ENCODE peak calls at places on chromosomes 5 and 9, in six cellular contexts. One of them, this sample, is unnamed.
A peak's percentile ranks its signal among the peaks of the same experiment; 100 is the strongest.

GRCh38 chr5:143182901-143183820 is 220.3 kb downstream of the NR3C1 start:
- DNase-seq in LHCN-M2: peak; percentile 96
- DNase-seq in HFFc6: no peak
- DNase-seq in fibroblast of lung: no peak
- DNase-seq in effector CD8-positive, alpha-beta T cell: no peak
- DNase-seq in T-helper 2 cell: peak; percentile 82
- DNase-seq in this sample: no peak

GRCh38 chr5:78519198-78519941 is 129.2 kb downstream of the LHFPL2 start:
- DNase-seq in fibroblast of lung: no peak
- DNase-seq in LHCN-M2: no peak
- DNase-seq in effector CD8-positive, alpha-beta T cell: no peak
- DNase-seq in HFFc6: no peak
- DNase-seq in T-helper 2 cell: no peak
- DNase-seq in this sample: no peak

GRCh38 chr5:16903480-16904300 is 32.4 kb downstream of the MYO10 start:
- DNase-seq in HFFc6: no peak
- DNase-seq in effector CD8-positive, alpha-beta T cell: no peak
- DNase-seq in fibroblast of lung: no peak
- DNase-seq in T-helper 2 cell: no peak
- DNase-seq in LHCN-M2: no peak
- DNase-seq in this sample: no peak

GRCh38 chr5:154762261-154762660 is 7.1 kb downstream of the LARP1 start:
- DNase-seq in fibroblast of lung: no peak
- DNase-seq in LHCN-M2: no peak
- DNase-seq in HFFc6: no peak
- DNase-seq in T-helper 2 cell: no peak
- DNase-seq in effector CD8-positive, alpha-beta T cell: no peak
- DNase-seq in this sample: no peak

GRCh38 chr5:143355710-143356109 is 47.8 kb downstream of the NR3C1 start:
- DNase-seq in T-helper 2 cell: peak; percentile 72
- DNase-seq in fibroblast of lung: peak; percentile 93
- DNase-seq in effector CD8-positive, alpha-beta T cell: peak; percentile 34
- DNase-seq in HFFc6: peak; percentile 89
- DNase-seq in LHCN-M2: peak; percentile 92
- DNase-seq in this sample: peak; percentile 82

GRCh38 chr5:82356808-82357671 is 78.9 kb upstream of the RPS23 start:
- DNase-seq in effector CD8-positive, alpha-beta T cell: peak; percentile 50
- DNase-seq in T-helper 2 cell: peak; percentile 83
- DNase-seq in fibroblast of lung: peak; percentile 92
- DNase-seq in HFFc6: peak; percentile 80
- DNase-seq in LHCN-M2: no peak
- DNase-seq in this sample: peak; percentile 89

GRCh38 chr5:130529716-130530485 is 625.6 kb downstream of the CHSY3 start:
- DNase-seq in effector CD8-positive, alpha-beta T cell: no peak
- DNase-seq in HFFc6: no peak
- DNase-seq in T-helper 2 cell: no peak
- DNase-seq in LHCN-M2: no peak
- DNase-seq in fibroblast of lung: no peak
- DNase-seq in this sample: no peak

GRCh38 chr9:133349965-133350624 is 2.1 kb downstream of the RPL7A start:
- DNase-seq in HFFc6: no peak
- DNase-seq in effector CD8-positive, alpha-beta T cell: no peak
- DNase-seq in fibroblast of lung: no peak
- DNase-seq in T-helper 2 cell: no peak
- DNase-seq in LHCN-M2: no peak
- DNase-seq in this sample: no peak

GRCh38 chr5:93044860-93045666 is 536.0 kb downstream of the NR2F1-AS1 start:
- DNase-seq in LHCN-M2: no peak
- DNase-seq in T-helper 2 cell: no peak
- DNase-seq in effector CD8-positive, alpha-beta T cell: no peak
- DNase-seq in HFFc6: no peak
- DNase-seq in fibroblast of lung: no peak
- DNase-seq in this sample: no peak

GRCh38 chr5:170315154-170315553 is 17.6 kb upstream of the LCP2 start:
- DNase-seq in HFFc6: no peak
- DNase-seq in LHCN-M2: no peak
- DNase-seq in T-helper 2 cell: no peak
- DNase-seq in fibroblast of lung: no peak
- DNase-seq in effector CD8-positive, alpha-beta T cell: no peak
- DNase-seq in this sample: peak; percentile 94

GRCh38 chr9:113523421-113524141 is 60.1 kb downstream of the RGS3 start:
- DNase-seq in HFFc6: no peak
- DNase-seq in LHCN-M2: peak; percentile 71
- DNase-seq in fibroblast of lung: no peak
- DNase-seq in effector CD8-positive, alpha-beta T cell: peak; percentile 27
- DNase-seq in T-helper 2 cell: peak; percentile 52
- DNase-seq in this sample: no peak

GRCh38 chr5:102277059-102277621 is 18.9 kb downstream of the SLCO4C1 start:
- DNase-seq in T-helper 2 cell: no peak
- DNase-seq in HFFc6: no peak
- DNase-seq in effector CD8-positive, alpha-beta T cell: no peak
- DNase-seq in fibroblast of lung: no peak
- DNase-seq in LHCN-M2: no peak
- DNase-seq in this sample: no peak

GRCh38 chr9:38482918-38483592 is 58.8 kb upstream of the IGFBPL1 start:
- DNase-seq in LHCN-M2: no peak
- DNase-seq in T-helper 2 cell: peak; percentile 42
- DNase-seq in HFFc6: no peak
- DNase-seq in effector CD8-positive, alpha-beta T cell: no peak
- DNase-seq in fibroblast of lung: no peak
- DNase-seq in this sample: no peak

GRCh38 chr5:154393850-154394249 is 51.9 kb upstream of the SAP30L start:
- DNase-seq in effector CD8-positive, alpha-beta T cell: no peak
- DNase-seq in T-helper 2 cell: no peak
- DNase-seq in LHCN-M2: no peak
- DNase-seq in fibroblast of lung: no peak
- DNase-seq in HFFc6: no peak
- DNase-seq in this sample: no peak

GRCh38 chr9:27338527-27338903 is 41.6 kb upstream of the EQTN start:
- DNase-seq in LHCN-M2: no peak
- DNase-seq in effector CD8-positive, alpha-beta T cell: no peak
- DNase-seq in HFFc6: no peak
- DNase-seq in T-helper 2 cell: no peak
- DNase-seq in fibroblast of lung: no peak
- DNase-seq in this sample: no peak

GRCh38 chr5:164214698-164215097 is 709.3 kb downstream of the MAT2B start:
- DNase-seq in HFFc6: no peak
- DNase-seq in fibroblast of lung: peak; percentile 13
- DNase-seq in effector CD8-positive, alpha-beta T cell: no peak
- DNase-seq in LHCN-M2: no peak
- DNase-seq in T-helper 2 cell: no peak
- DNase-seq in this sample: no peak

GRCh38 chr5:19855929-19856328 is 132.1 kb downstream of the CDH18 start:
- DNase-seq in LHCN-M2: peak; percentile 25
- DNase-seq in HFFc6: peak; percentile 52
- DNase-seq in effector CD8-positive, alpha-beta T cell: no peak
- DNase-seq in T-helper 2 cell: no peak
- DNase-seq in fibroblast of lung: peak; percentile 21
- DNase-seq in this sample: no peak

GRCh38 chr5:154485092-154485491 is 7.1 kb upstream of the HAND1 start:
- DNase-seq in effector CD8-positive, alpha-beta T cell: no peak
- DNase-seq in LHCN-M2: no peak
- DNase-seq in T-helper 2 cell: no peak
- DNase-seq in HFFc6: no peak
- DNase-seq in fibroblast of lung: no peak
- DNase-seq in this sample: no peak

GRCh38 chr9:16964228-16964627 is 93.8 kb upstream of the BNC2 start:
- DNase-seq in fibroblast of lung: peak; percentile 100
- DNase-seq in effector CD8-positive, alpha-beta T cell: no peak
- DNase-seq in LHCN-M2: peak; percentile 98
- DNase-seq in HFFc6: peak; percentile 100
- DNase-seq in T-helper 2 cell: no peak
- DNase-seq in this sample: no peak

GRCh38 chr5:27472000-27472763 is 433.8 kb upstream of the CDH9 start:
- DNase-seq in effector CD8-positive, alpha-beta T cell: no peak
- DNase-seq in LHCN-M2: peak; percentile 18
- DNase-seq in T-helper 2 cell: peak; percentile 51
- DNase-seq in HFFc6: peak; percentile 28
- DNase-seq in fibroblast of lung: peak; percentile 12
- DNase-seq in this sample: no peak

GRCh38 chr5:127564002-127564769 is 46.7 kb downstream of the PRRC1 start:
- DNase-seq in LHCN-M2: peak; percentile 54
- DNase-seq in HFFc6: peak; percentile 33
- DNase-seq in fibroblast of lung: peak; percentile 74
- DNase-seq in T-helper 2 cell: peak; percentile 65
- DNase-seq in effector CD8-positive, alpha-beta T cell: peak; percentile 19
- DNase-seq in this sample: no peak

GRCh38 chr5:80696450-80696849 is 41.7 kb upstream of the DHFR start:
- DNase-seq in HFFc6: no peak
- DNase-seq in effector CD8-positive, alpha-beta T cell: no peak
- DNase-seq in T-helper 2 cell: no peak
- DNase-seq in LHCN-M2: no peak
- DNase-seq in fibroblast of lung: no peak
- DNase-seq in this sample: no peak

GRCh38 chr5:91219803-91220371 is 163.2 kb downstream of the ARRDC3 start:
- DNase-seq in HFFc6: peak; percentile 19
- DNase-seq in T-helper 2 cell: peak; percentile 61
- DNase-seq in effector CD8-positive, alpha-beta T cell: no peak
- DNase-seq in fibroblast of lung: peak; percentile 44
- DNase-seq in LHCN-M2: peak; percentile 55
- DNase-seq in this sample: no peak

GRCh38 chr5:33441241-33441844 is 578 bp downstream of the TARS1 start:
- DNase-seq in effector CD8-positive, alpha-beta T cell: peak; percentile 1
- DNase-seq in fibroblast of lung: peak; percentile 38
- DNase-seq in HFFc6: no peak
- DNase-seq in T-helper 2 cell: no peak
- DNase-seq in LHCN-M2: peak; percentile 23
- DNase-seq in this sample: no peak

GRCh38 chr9:79280691-79281090 is 291.1 kb upstream of the TLE4 start:
- DNase-seq in LHCN-M2: no peak
- DNase-seq in HFFc6: no peak
- DNase-seq in T-helper 2 cell: no peak
- DNase-seq in fibroblast of lung: no peak
- DNase-seq in effector CD8-positive, alpha-beta T cell: no peak
- DNase-seq in this sample: no peak

GRCh38 chr5:9350301-9350797 is 195.5 kb downstream of the SEMA5A start:
- DNase-seq in fibroblast of lung: no peak
- DNase-seq in effector CD8-positive, alpha-beta T cell: no peak
- DNase-seq in HFFc6: peak; percentile 78
- DNase-seq in T-helper 2 cell: no peak
- DNase-seq in LHCN-M2: no peak
- DNase-seq in this sample: no peak

GRCh38 chr9:114271556-114272510 is 51.1 kb upstream of the ORM1 start:
- DNase-seq in effector CD8-positive, alpha-beta T cell: no peak
- DNase-seq in HFFc6: no peak
- DNase-seq in T-helper 2 cell: no peak
- DNase-seq in fibroblast of lung: peak; percentile 72
- DNase-seq in LHCN-M2: peak; percentile 31
- DNase-seq in this sample: peak; percentile 75

GRCh38 chr9:112328545-112328944 is 4.9 kb downstream of the PTBP3 start:
- DNase-seq in T-helper 2 cell: no peak
- DNase-seq in fibroblast of lung: no peak
- DNase-seq in effector CD8-positive, alpha-beta T cell: no peak
- DNase-seq in LHCN-M2: no peak
- DNase-seq in HFFc6: no peak
- DNase-seq in this sample: no peak

GRCh38 chr9:120926397-120926928 is at the start of gene TRAF1:
- DNase-seq in HFFc6: no peak
- DNase-seq in fibroblast of lung: no peak
- DNase-seq in T-helper 2 cell: peak; percentile 72
- DNase-seq in LHCN-M2: peak; percentile 37
- DNase-seq in effector CD8-positive, alpha-beta T cell: no peak
- DNase-seq in this sample: peak; percentile 61

GRCh38 chr9:125674981-125675973 is 31.7 kb downstream of the MAPKAP1 start:
- DNase-seq in fibroblast of lung: peak; percentile 77
- DNase-seq in T-helper 2 cell: no peak
- DNase-seq in effector CD8-positive, alpha-beta T cell: no peak
- DNase-seq in LHCN-M2: peak; percentile 85
- DNase-seq in HFFc6: peak; percentile 80
- DNase-seq in this sample: no peak